ENCODE peak calls at places on chromosomes 7 and 10, in seven cellular contexts. N is fibroblast of mammary gland; O is fibroblast of the aortic adventitia; U is endothelial cell; Y is PC-9; D is CD4-positive, alpha-beta T cell; A is HFFc6. J is an unnamed sample.

GRCh38 chr7:85424298-85424697 is 237.4 kb upstream of the SEMA3D start:
- DNase-seq in O (no peak), D (no peak), U (no peak), A (no peak), Y (no peak), N (no peak), J (no peak)

GRCh38 chr10:79181680-79182079 is 112.9 kb downstream of the ZMIZ1 start:
- DNase-seq in D (no peak), N (no peak), A (no peak), Y (no peak), U (no peak), O (no peak), J (no peak)

GRCh38 chr7:16348251-16348650 is 73.1 kb downstream of the CRPPA start:
- DNase-seq in N (no peak), D (no peak), U (no peak), A (no peak), O (no peak), Y (no peak), J (no peak)

GRCh38 chr7:140033779-140034363 is 28.9 kb downstream of the PARP12 start:
- DNase-seq in N (peak; percentile 43), D (no peak), O (peak; percentile 15), Y (no peak), U (no peak), A (no peak), J (no peak)

GRCh38 chr10:49361178-49361554 is 34.7 kb downstream of the DRGX start:
- DNase-seq in A (no peak), O (no peak), N (no peak), D (no peak), Y (no peak), U (no peak), J (no peak)

GRCh38 chr10:10855178-10855577 is 162.5 kb upstream of the CELF2 start:
- DNase-seq in D (no peak), N (no peak), A (no peak), O (no peak), Y (no peak), U (no peak), J (no peak)

GRCh38 chr10:131943021-131943814 is 38.5 kb downstream of the BNIP3 start:
- DNase-seq in Y (no peak), A (no peak), O (peak; percentile 6), U (peak; percentile 53), D (no peak), N (peak; percentile 31), J (no peak)

GRCh38 chr10:112858990-112859520 is 91.0 kb upstream of the TCF7L2 start:
- DNase-seq in D (no peak), Y (no peak), U (no peak), O (no peak), A (no peak), N (peak; percentile 33), J (no peak)

GRCh38 chr7:105652359-105652993 is 71.2 kb upstream of the EFCAB10 start:
- DNase-seq in O (peak; percentile 79), U (peak; percentile 87), A (peak; percentile 60), Y (peak; percentile 43), D (peak; percentile 62), N (peak; percentile 72), J (peak; percentile 78)

GRCh38 chr10:119284679-119285096 is 77.3 kb downstream of the GRK5 start:
- DNase-seq in Y (no peak), U (no peak), O (no peak), N (no peak), D (no peak), A (no peak), J (no peak)

GRCh38 chr10:132885451-132886210 is 56.7 kb downstream of the CFAP46 start:
- DNase-seq in U (no peak), D (no peak), O (no peak), Y (no peak), A (no peak), N (no peak), J (no peak)

GRCh38 chr10:80411681-80412230 is 3.4 kb downstream of the PRXL2A start:
- DNase-seq in Y (no peak), N (no peak), O (no peak), D (no peak), A (no peak), U (no peak), J (no peak)

GRCh38 chr10:102775973-102776669 is 32.4 kb downstream of the WBP1L start:
- DNase-seq in U (peak; percentile 41), O (peak; percentile 91), A (peak; percentile 26), D (peak; percentile 5), Y (no peak), N (peak; percentile 87), J (peak; percentile 28)

GRCh38 chr10:31928531-31929259 is at the start of gene ARHGAP12:
- DNase-seq in Y (peak; percentile 51), A (peak; percentile 72), N (peak; percentile 68), D (peak; percentile 83), U (peak; percentile 95), O (peak; percentile 73), J (peak; percentile 92)

GRCh38 chr10:122117475-122117874 is 128.5 kb downstream of the TACC2 start:
- DNase-seq in A (no peak), Y (no peak), N (no peak), U (no peak), O (no peak), D (no peak), J (no peak)

GRCh38 chr7:22555476-22555875 is 55.5 kb upstream of the STEAP1B start:
- DNase-seq in A (no peak), U (no peak), Y (no peak), D (no peak), N (no peak), O (no peak), J (no peak)

DNA sequence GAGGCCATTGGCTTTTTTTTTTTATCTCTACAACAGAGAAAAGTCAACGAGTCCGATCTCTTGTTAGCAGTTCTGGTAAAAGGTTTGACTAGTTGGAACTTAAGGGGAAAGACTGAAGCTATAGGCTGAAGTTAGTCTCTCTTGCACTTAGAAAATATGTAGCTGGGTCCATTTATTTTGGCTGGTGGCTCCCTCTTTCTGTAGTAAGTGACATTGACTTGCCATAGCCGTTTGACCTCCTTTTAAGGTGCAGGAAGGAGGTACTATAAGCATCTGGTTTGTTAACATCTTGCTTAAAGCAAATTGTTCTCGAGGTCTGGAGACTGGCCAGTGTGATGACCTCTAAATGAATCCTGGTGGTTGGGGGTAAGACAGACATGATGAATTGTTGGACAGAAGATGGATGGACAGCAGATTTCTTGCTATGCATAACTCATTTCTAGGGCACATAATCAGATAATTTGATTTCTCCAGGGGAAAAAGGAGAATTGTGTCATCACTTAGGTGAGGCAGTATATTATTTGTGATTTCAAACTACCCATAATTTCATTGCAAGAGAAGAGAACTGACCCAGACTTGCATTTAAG is 356.3 kb upstream of the GALNT17 start:
- DNase-seq in D (no peak), N (peak; percentile 41), U (no peak), A (no peak), Y (no peak), O (peak; percentile 39), J (no peak)
- TF ChIP-seq CTCF in D (no peak), N (peak; percentile 24), U (no peak), A (no peak), Y (no peak), O (peak; percentile 24), J (peak; percentile 46)

GRCh38 chr7:148110097-148110868 is 480.3 kb upstream of the C7orf33 start:
- DNase-seq in U (no peak), Y (no peak), A (no peak), N (no peak), D (no peak), O (no peak), J (no peak)
- TF ChIP-seq CTCF in U (no peak), Y (no peak), A (no peak), N (no peak), D (no peak), O (no peak), J (peak; percentile 34)

DNA sequence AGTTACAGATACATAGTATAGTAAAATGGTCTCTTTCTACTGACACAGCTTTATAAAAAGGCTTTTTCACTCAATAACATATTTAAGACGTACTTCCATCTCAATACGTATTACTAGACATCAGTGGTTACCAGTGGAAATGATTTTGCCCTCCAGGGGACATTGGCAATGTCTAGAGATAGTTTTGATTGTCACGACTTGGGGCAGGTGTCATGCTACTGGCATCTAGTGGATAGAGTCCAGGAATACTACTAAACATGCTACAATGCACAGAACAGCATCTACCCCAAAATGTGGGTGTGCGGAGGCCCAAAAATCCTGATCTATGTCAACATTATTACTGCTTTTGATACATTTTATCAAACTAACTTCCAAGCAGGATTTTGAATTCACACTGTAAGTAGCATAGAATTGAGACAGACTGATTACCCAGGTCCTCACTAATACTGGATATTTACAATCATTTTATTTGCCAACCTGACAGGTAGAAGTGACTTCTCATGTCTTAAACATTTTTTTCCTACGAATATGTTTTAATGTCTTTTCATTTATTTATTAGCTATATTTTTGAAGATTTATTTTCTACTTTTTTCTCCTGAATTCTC is 53.8 kb downstream of the HGF start:
- DNase-seq in D (no peak), A (peak; percentile 50), Y (no peak), U (peak; percentile 4), O (peak; percentile 56), N (peak; percentile 43), J (no peak)
- TF ChIP-seq CTCF in D (no peak), A (peak; percentile 74), Y (peak; percentile 31), U (no peak), O (peak; percentile 39), N (peak; percentile 10), J (peak; percentile 43)

GRCh38 chr10:19828278-19829049 is 12.2 kb downstream of the PLXDC2 start:
- DNase-seq in N (peak; percentile 62), D (no peak), U (no peak), Y (no peak), O (peak; percentile 54), A (no peak), J (no peak)
- TF ChIP-seq CTCF in N (no peak), D (no peak), U (no peak), Y (no peak), O (no peak), A (no peak), J (no peak)

DNA sequence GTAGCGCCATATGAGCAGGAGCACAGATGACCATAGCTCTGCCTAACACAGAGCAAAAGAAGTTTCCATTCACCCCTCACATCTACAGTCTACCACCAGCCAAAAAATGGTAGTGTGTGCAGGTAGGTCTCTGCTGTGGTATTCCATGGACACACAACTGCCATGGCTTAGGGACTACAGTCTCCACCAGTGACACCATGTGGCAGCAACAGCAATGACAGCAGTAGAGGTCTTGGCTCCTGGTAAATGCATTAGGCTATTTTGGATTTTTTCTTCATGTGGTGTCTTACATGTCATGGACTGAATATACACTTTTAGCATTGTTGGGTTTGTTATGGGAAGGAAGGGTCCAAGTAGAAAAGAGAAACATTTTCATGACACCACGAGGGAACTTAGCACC is 70.1 kb upstream of the CABCOCO1 start:
- DNase-seq in U (peak; percentile 15), N (peak; percentile 26), O (peak; percentile 1), A (peak; percentile 10), D (no peak), Y (no peak), J (no peak)
- TF ChIP-seq CTCF in U (peak; percentile 49), N (peak; percentile 39), O (no peak), A (peak; percentile 62), D (no peak), Y (peak; percentile 24), J (peak; percentile 37)

J was measured in neural crest cell.